ENCODE peak calls at places on chromosomes 6 and 20, in six cellular contexts. V, A, J, U, T and Y are unnamed samples.

GRCh38 chr6:166106076-166106686 is 61.5 kb downstream of the TBXT start:
- DNase-seq in V (peak; percentile 43), A (peak; percentile 69), J (peak; percentile 81), U (peak; percentile 42), T (peak; percentile 37), Y (peak; percentile 54)

GRCh38 chr6:56637640-56638039 is 5.0 kb downstream of the DST start:
- DNase-seq in J (peak; percentile 90), U (no peak), A (peak; percentile 72), T (no peak), V (peak; percentile 58), Y (no peak)

GRCh38 chr20:29689411-29690225 is 1567.8 kb upstream of the DEFB115 start:
- DNase-seq in T (no peak), V (no peak), J (peak; percentile 28), A (no peak), U (no peak), Y (no peak)

GRCh38 chr6:22025468-22026159 is 271.2 kb downstream of the PRL start:
- DNase-seq in U (no peak), T (peak; percentile 22), V (peak; percentile 81), J (peak; percentile 98), A (peak; percentile 58), Y (peak; percentile 41)

GRCh38 chr6:138622967-138623366 is 123.7 kb upstream of the NHSL1 start:
- DNase-seq in A (no peak), J (peak; percentile 29), U (no peak), T (no peak), V (peak; percentile 40), Y (no peak)

GRCh38 chr20:13259921-13260320 is 38.8 kb downstream of the ISM1 start:
- DNase-seq in U (no peak), J (no peak), T (no peak), A (no peak), V (no peak), Y (no peak)

GRCh38 chr6:56977192-56977591 is 22.3 kb downstream of the BEND6 start:
- DNase-seq in T (no peak), V (no peak), U (no peak), J (no peak), A (no peak), Y (no peak)

GRCh38 chr6:155504848-155505247 is 49.2 kb upstream of the NOX3 start:
- DNase-seq in A (no peak), V (no peak), T (no peak), U (no peak), J (no peak), Y (no peak)

GRCh38 chr6:80742481-80742880 is 636.0 kb downstream of the BCKDHB start:
- DNase-seq in U (no peak), V (peak; percentile 60), T (no peak), J (peak; percentile 63), A (peak; percentile 57), Y (no peak)

GRCh38 chr6:158445426-158446085 is 114.3 kb upstream of the TMEM181 start:
- DNase-seq in T (no peak), U (no peak), V (no peak), A (no peak), J (no peak), Y (no peak)

GRCh38 chr6:31729979-31730630 is 1.0 kb upstream of the DDAH2 start:
- DNase-seq in V (peak; percentile 92), A (peak; percentile 92), J (peak; percentile 89), U (peak; percentile 63), T (peak; percentile 64), Y (no peak)

GRCh38 chr6:149763866-149764265 is 14.3 kb downstream of the PCMT1 start:
- DNase-seq in U (no peak), V (no peak), J (no peak), A (no peak), T (no peak), Y (no peak)